ENCODE peak calls at places on chromosomes 5 and 9, in nine cellular contexts. P is AG08396; O is heart right ventricle; R is NCI-H748 treated with DMSO at 0.1 percent for 48 hours; G is cardiac septum; C is naive B cell; T is astrocyte of the spinal cord; A is AG08395; K is activated effector memory CD4-positive, alpha-beta T cell treated with anti-CD3 and anti-CD28 coated beads, Interleukin-2, amount 50 U/mL, for 16 hours. B is an unnamed sample.

GRCh38 chr5:56908942-56909293 is 478 bp upstream of the SETD9 start:
- DNase-seq in P (peak; percentile 76), O (no peak), R (no peak), G (no peak), C (no peak), T (no peak), A (peak; percentile 69), K (no peak), B (no peak)

GRCh38 chr5:78985407-78986223 is 505 bp upstream of the ARSB start:
- DNase-seq in P (peak; percentile 49), O (peak; percentile 44), R (peak; percentile 56), G (no peak), C (peak; percentile 55), T (peak; percentile 70), A (no peak), K (peak; percentile 83), B (peak; percentile 40)

GRCh38 chr9:127485995-127486394 is 34.7 kb downstream of the LRSAM1 start:
- DNase-seq in P (no peak), O (no peak), R (no peak), G (no peak), C (no peak), T (no peak), A (no peak), K (no peak), B (no peak)

GRCh38 chr5:6715271-6715670 is 2.0 kb downstream of the TENT4A start:
- DNase-seq in P (no peak), O (peak; percentile 2), R (no peak), G (no peak), C (no peak), T (no peak), A (no peak), K (no peak), B (no peak)

GRCh38 chr9:93567271-93567959 is 9.0 kb upstream of the PHF2 start:
- DNase-seq in P (no peak), O (no peak), R (no peak), G (peak; percentile 73), C (no peak), T (no peak), A (no peak), K (no peak), B (no peak)

GRCh38 chr5:59071755-59072549 is 489.1 kb downstream of the RAB3C start:
- DNase-seq in P (no peak), O (no peak), R (no peak), G (no peak), C (no peak), T (no peak), A (no peak), K (no peak), B (no peak)

GRCh38 chr5:159571501-159572244 is 241.4 kb upstream of the IL12B start:
- DNase-seq in P (no peak), O (no peak), R (peak; percentile 90), G (no peak), C (no peak), T (no peak), A (no peak), K (no peak), B (no peak)

GRCh38 chr9:1008256-1008655 is 31.8 kb downstream of the DMRT3 start:
- DNase-seq in P (no peak), O (no peak), R (no peak), G (no peak), C (no peak), T (no peak), A (no peak), K (no peak), B (no peak)

GRCh38 chr9:114737118-114737517 is 55.1 kb upstream of the TEX48 start:
- DNase-seq in P (no peak), O (no peak), R (no peak), G (no peak), C (no peak), T (no peak), A (no peak), K (peak; percentile 68), B (no peak)

GRCh38 chr5:54844905-54845566 is 140.4 kb downstream of the ESM1 start:
- DNase-seq in P (no peak), O (no peak), R (peak; percentile 33), G (no peak), C (peak; percentile 53), T (peak; percentile 77), A (peak; percentile 31), K (no peak), B (peak; percentile 42)

GRCh38 chr5:95283761-95284511 is 958 bp downstream of the MCTP1 start:
- DNase-seq in P (peak; percentile 43), O (no peak), R (no peak), G (no peak), C (peak; percentile 19), T (peak; percentile 10), A (peak; percentile 9), K (peak; percentile 63), B (no peak)

GRCh38 chr9:131835132-131835910 is 95.4 kb upstream of the RAPGEF1 start:
- DNase-seq in P (no peak), O (no peak), R (no peak), G (no peak), C (no peak), T (no peak), A (no peak), K (no peak), B (no peak)

GRCh38 chr5:90434116-90434714 is 24.7 kb upstream of the CETN3 start:
- DNase-seq in P (peak; percentile 9), O (no peak), R (peak; percentile 19), G (no peak), C (peak; percentile 4), T (peak; percentile 47), A (peak; percentile 24), K (peak; percentile 71), B (peak; percentile 29)

GRCh38 chr5:107370569-107370968 is 300.2 kb downstream of the EFNA5 start:
- DNase-seq in P (no peak), O (no peak), R (no peak), G (no peak), C (no peak), T (no peak), A (peak; percentile 13), K (no peak), B (no peak)

GRCh38 chr9:6680797-6681146 is 35.2 kb upstream of the GLDC start:
- DNase-seq in P (peak; percentile 49), O (peak; percentile 56), R (no peak), G (no peak), C (no peak), T (no peak), A (peak; percentile 33), K (peak; percentile 89), B (no peak)

GRCh38 chr5:176762489-176762888 is 47.9 kb upstream of the UNC5A start:
- DNase-seq in P (no peak), O (no peak), R (no peak), G (no peak), C (no peak), T (no peak), A (no peak), K (no peak), B (no peak)

GRCh38 chr5:68087866-68088265 is 127.7 kb upstream of the PIK3R1 start:
- DNase-seq in P (no peak), O (no peak), R (no peak), G (no peak), C (no peak), T (peak; percentile 29), A (peak; percentile 8), K (no peak), B (no peak)

GRCh38 chr5:126914813-126915436 is 115.4 kb downstream of the MARCHF3 start:
- DNase-seq in P (no peak), O (no peak), R (no peak), G (no peak), C (no peak), T (no peak), A (no peak), K (no peak), B (no peak)

GRCh38 chr5:114387433-114387832 is 25.6 kb downstream of the KCNN2 start:
- DNase-seq in P (no peak), O (no peak), R (no peak), G (no peak), C (no peak), T (peak; percentile 28), A (no peak), K (no peak), B (peak; percentile 96)

GRCh38 chr5:172732201-172732865 is 38.7 kb downstream of the DUSP1 start:
- DNase-seq in P (no peak), O (no peak), R (no peak), G (no peak), C (no peak), T (no peak), A (no peak), K (no peak), B (no peak)

GRCh38 chr9:95770653-95771131 is 104.8 kb upstream of the ERCC6L2 start:
- DNase-seq in P (no peak), O (no peak), R (no peak), G (no peak), C (no peak), T (no peak), A (no peak), K (no peak), B (no peak)

GRCh38 chr5:139803978-139804377 is 8.4 kb downstream of the PSD2 start:
- DNase-seq in P (no peak), O (no peak), R (no peak), G (no peak), C (no peak), T (no peak), A (no peak), K (no peak), B (no peak)

GRCh38 chr9:126152622-126153362 is 173.8 kb upstream of the MVB12B start:
- DNase-seq in P (no peak), O (no peak), R (no peak), G (no peak), C (no peak), T (no peak), A (no peak), K (no peak), B (no peak)

GRCh38 chr5:169647566-169647965 is 10.5 kb downstream of the DOCK2 start:
- DNase-seq in P (no peak), O (no peak), R (no peak), G (no peak), C (no peak), T (no peak), A (no peak), K (no peak), B (no peak)

GRCh38 chr9:86946712-86947145 is 577 bp downstream of the GAS1 start:
- DNase-seq in P (no peak), O (peak; percentile 47), R (peak; percentile 34), G (no peak), C (no peak), T (peak; percentile 62), A (no peak), K (peak; percentile 78), B (peak; percentile 48)

GRCh38 chr5:5335115-5335514 is 87.4 kb upstream of the ICE1 start:
- DNase-seq in P (no peak), O (no peak), R (no peak), G (no peak), C (no peak), T (peak; percentile 43), A (no peak), K (no peak), B (no peak)

GRCh38 chr9:81517954-81518353 is 171.4 kb downstream of the TLE1 start:
- DNase-seq in P (no peak), O (no peak), R (peak; percentile 99), G (no peak), C (no peak), T (no peak), A (no peak), K (no peak), B (no peak)

GRCh38 chr5:105953616-105954015 is 1717.1 kb downstream of the EFNA5 start:
- DNase-seq in P (no peak), O (no peak), R (peak; percentile 80), G (no peak), C (no peak), T (no peak), A (no peak), K (no peak), B (no peak)

GRCh38 chr5:65808818-65809217 is 86.8 kb downstream of the NLN start:
- DNase-seq in P (no peak), O (no peak), R (no peak), G (no peak), C (no peak), T (peak; percentile 51), A (peak; percentile 20), K (no peak), B (no peak)

GRCh38 chr5:431711-432050 is 11.3 kb upstream of the EXOC3 start:
- DNase-seq in P (no peak), O (no peak), R (no peak), G (no peak), C (no peak), T (no peak), A (no peak), K (peak; percentile 54), B (no peak)

GRCh38 chr5:61412344-61412743 is 80.3 kb downstream of the ZSWIM6 start:
- DNase-seq in P (no peak), O (no peak), R (no peak), G (no peak), C (no peak), T (no peak), A (no peak), K (no peak), B (no peak)

B was measured in foreskin melanocyte.